ENCODE peak calls at places on chromosome 2, in seven cellular contexts. W is transverse colon, Q is A549, R is GM12878, Y is body of pancreas, J is left lung, T is fibroblast of lung. X is an unnamed sample.

GRCh38 chr2:37324536-37324785 is 172 bp downstream of the PRKD3 start:
- DNase-seq in T (peak; percentile 68), J (peak; percentile 87), W (peak; percentile 86), Y (peak; percentile 80), R (no peak), Q (no peak), X (peak; percentile 21)

GRCh38 chr2:109612991-109613921 is 510 bp downstream of the SEPTIN10 start:
- DNase-seq in J (no peak), R (no peak), T (peak; percentile 70), Y (peak; percentile 47), Q (no peak), W (peak; percentile 63), X (no peak)

GRCh38 chr2:73823916-73824523 is 4.7 kb upstream of the STAMBP start:
- DNase-seq in Y (peak; percentile 19), T (peak; percentile 79), J (no peak), Q (peak; percentile 50), R (peak; percentile 49), W (peak; percentile 16), X (no peak)

GRCh38 chr2:191627518-191627917 is 50.4 kb upstream of the NABP1 start:
- DNase-seq in J (no peak), Q (no peak), R (no peak), W (no peak), Y (no peak), T (no peak), X (no peak)

GRCh38 chr2:187051350-187051749 is 202.4 kb upstream of the ZSWIM2 start:
- DNase-seq in Q (no peak), Y (no peak), W (no peak), R (no peak), J (no peak), T (peak; percentile 14), X (no peak)

GRCh38 chr2:7812231-7812995 is 869.4 kb upstream of the ID2 start:
- DNase-seq in T (peak; percentile 85), R (no peak), W (no peak), J (no peak), Y (no peak), Q (no peak), X (no peak)

GRCh38 chr2:48693645-48694044 is 61.9 kb downstream of the LHCGR start:
- DNase-seq in Y (no peak), Q (no peak), W (no peak), J (no peak), R (no peak), T (peak; percentile 82), X (no peak)

GRCh38 chr2:225999692-226000091 is 600.2 kb downstream of the NYAP2 start:
- DNase-seq in Q (no peak), Y (no peak), J (no peak), R (no peak), T (peak; percentile 37), W (no peak), X (no peak)

GRCh38 chr2:218229851-218230250 is 12.9 kb downstream of the ARPC2 start:
- DNase-seq in J (no peak), T (no peak), R (no peak), W (peak; percentile 40), Y (no peak), Q (no peak), X (no peak)

GRCh38 chr2:103809946-103810345 is 1044.0 kb upstream of the POU3F3 start:
- DNase-seq in W (no peak), Q (no peak), J (no peak), Y (no peak), R (no peak), T (peak; percentile 32), X (no peak)

GRCh38 chr2:217016829-217017228 is 157.0 kb upstream of the TNP1 start:
- DNase-seq in W (no peak), T (no peak), Q (no peak), R (no peak), Y (no peak), J (no peak), X (no peak)

GRCh38 chr2:153416071-153416470 is 62.5 kb downstream of the RPRM start:
- DNase-seq in Q (no peak), W (no peak), R (no peak), J (no peak), Y (no peak), T (peak; percentile 33), X (no peak)

GRCh38 chr2:178804791-178805190 is 2.4 kb downstream of the TTN start:
- DNase-seq in Q (peak; percentile 30), T (peak; percentile 12), J (no peak), W (no peak), R (no peak), Y (no peak), X (no peak)
- TF ChIP-seq CTCF in Q (peak; percentile 27), T (peak; percentile 18), J (peak; percentile 44), W (peak; percentile 34), R (peak; percentile 33), Y (peak; percentile 32), X (peak; percentile 39)

GRCh38 chr2:234474654-234475053 is 22.2 kb downstream of the ARL4C start:
- DNase-seq in Q (no peak), R (no peak), J (no peak), W (no peak), Y (no peak), T (no peak), X (no peak)
- H3K4me1 ChIP-seq in Q (no peaks in the 10 kb centered on the region), R (peaks cover 3% of the 10 kb centered on the region), J (no peaks in the 10 kb centered on the region), W (no peaks in the 10 kb centered on the region), Y (no peaks in the 10 kb centered on the region), T (no peaks in the 10 kb centered on the region), X (no peaks in the 10 kb centered on the region)

DNA sequence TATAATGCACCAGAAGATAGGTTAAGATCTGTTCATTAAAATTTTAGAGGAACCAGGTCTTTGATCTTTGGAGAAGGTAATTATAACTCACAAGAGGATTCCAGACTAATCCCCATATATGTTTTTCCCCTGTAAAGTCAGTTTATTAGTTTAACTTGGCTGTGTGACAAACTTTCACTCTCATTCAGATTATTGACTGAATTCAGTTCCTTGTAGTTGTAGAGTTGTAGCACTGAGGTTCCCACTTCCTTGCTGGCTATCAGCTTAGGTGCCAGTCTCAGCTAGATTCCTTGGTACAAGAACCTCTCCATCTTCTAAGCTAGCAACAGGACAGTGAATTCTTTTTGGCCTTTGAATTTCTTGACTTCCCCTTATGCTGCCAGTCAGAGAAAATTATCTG is 19.1 kb downstream of the REG1A start:
- DNase-seq in R (no peak), Y (no peak), W (no peak), Q (no peak), J (no peak), T (no peak), X (no peak)
- H3K9me3 ChIP-seq in R (no peaks in the 10 kb centered on the region), Y (no peaks in the 10 kb centered on the region), W (no peaks in the 10 kb centered on the region), Q (no peaks in the 10 kb centered on the region), J (no peaks in the 10 kb centered on the region), T (no peaks in the 10 kb centered on the region), X (no peaks in the 10 kb centered on the region)

GRCh38 chr2:12176621-12177020 is 430.2 kb downstream of the LPIN1 start:
- DNase-seq in Q (no peak), Y (no peak), R (no peak), J (no peak), T (no peak), W (no peak), X (no peak)

GRCh38 chr2:12173943-12174340 is 427.5 kb downstream of the LPIN1 start:
- DNase-seq in R (no peak), J (no peak), W (no peak), Y (no peak), Q (no peak), T (no peak), X (no peak)

GRCh38 chr2:12170151-12170550 is 423.7 kb downstream of the LPIN1 start:
- DNase-seq in J (no peak), R (no peak), W (no peak), Q (no peak), T (no peak), Y (no peak), X (no peak)

GRCh38 chr2:12175323-12175722 is 428.9 kb downstream of the LPIN1 start:
- DNase-seq in R (no peak), J (no peak), T (no peak), Y (no peak), W (no peak), Q (no peak), X (no peak)

GRCh38 chr2:12173271-12173942 is 427.0 kb downstream of the LPIN1 start:
- DNase-seq in R (no peak), W (no peak), Y (no peak), T (no peak), Q (no peak), J (no peak), X (no peak)
- TF ChIP-seq CTCF in R (peak; percentile 15), W (no peak), Y (no peak), T (peak; percentile 57), Q (no peak), J (no peak), X (no peak)

GRCh38 chr2:28648147-28648546 is 103.5 kb upstream of the PPP1CB start:
- DNase-seq in Q (no peak), W (no peak), R (no peak), T (no peak), J (no peak), Y (no peak), X (no peak)

GRCh38 chr2:28650261-28650584 is 101.4 kb upstream of the PPP1CB start:
- DNase-seq in R (no peak), T (no peak), Y (no peak), W (no peak), J (no peak), Q (no peak), X (no peak)

GRCh38 chr2:28649481-28650260 is 102.0 kb upstream of the PPP1CB start:
- DNase-seq in Y (no peak), J (no peak), Q (no peak), W (no peak), R (no peak), T (no peak), X (no peak)

GRCh38 chr2:28647682-28648081 is 103.9 kb upstream of the PPP1CB start:
- DNase-seq in Q (no peak), T (no peak), J (no peak), Y (no peak), R (no peak), W (no peak), X (no peak)

DNA sequence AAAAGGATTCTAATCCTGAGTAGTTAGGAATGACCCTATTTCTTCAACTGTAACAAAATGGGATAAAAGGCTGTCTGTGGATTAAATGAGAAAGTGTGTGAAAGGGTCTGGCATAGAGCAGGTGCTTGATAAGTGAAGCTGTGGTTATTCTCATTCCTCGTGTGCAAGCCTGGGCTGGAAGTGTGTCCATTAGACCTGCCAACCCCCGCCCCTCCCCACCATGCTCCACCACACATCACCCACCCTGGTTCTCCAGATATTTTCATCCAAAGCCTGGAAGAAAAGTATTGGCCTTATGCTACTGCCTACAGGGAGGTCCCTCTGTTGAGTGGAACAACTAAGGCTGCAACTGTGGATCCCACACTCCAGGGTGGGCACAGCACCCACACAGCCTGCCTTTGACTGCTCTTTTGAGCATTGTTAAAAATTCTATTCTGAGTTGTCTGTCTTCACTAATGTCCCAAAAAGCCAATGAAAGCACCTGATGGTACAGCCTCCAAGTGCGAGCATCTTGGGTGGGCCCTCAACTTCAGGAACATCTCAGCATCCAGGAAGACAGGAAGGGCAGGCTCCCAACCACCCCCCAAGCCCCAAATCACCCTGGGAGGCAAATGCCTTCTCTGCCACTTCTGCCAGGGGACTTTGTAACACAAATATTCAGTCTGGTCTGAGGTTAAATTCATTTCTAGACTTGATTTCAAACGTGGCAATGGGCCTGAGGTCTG is 102.8 kb upstream of the PPP1CB start:
- DNase-seq in T (no peak), R (no peak), Y (no peak), W (no peak), Q (no peak), J (no peak), X (no peak)
- H3K4me1 ChIP-seq in T (peaks cover 10% of the 10 kb centered on the region), R (peaks cover 9% of the 10 kb centered on the region), Y (peaks cover 11% of the 10 kb centered on the region), W (peaks cover 19% of the 10 kb centered on the region), Q (peaks cover 18% of the 10 kb centered on the region), J (peaks cover 4% of the 10 kb centered on the region), X (peaks cover 66% of the 10 kb centered on the region)

X was measured in thoracic aorta.